ENCODE peak calls at places on chromosomes 11 and 22, in six cellular contexts. R, G, N, Z, W and I are unnamed samples.

GRCh38 chr22:17114958-17115235 is 6.3 kb downstream of the TMEM121B start:
- DNase-seq in R (no peak), G (no peak), N (no peak), Z (no peak), W (no peak), I (no peak)

GRCh38 chr22:39090426-39091064 is 6.5 kb upstream of the APOBEC3H start:
- DNase-seq in R (no peak), G (no peak), N (no peak), Z (no peak), W (no peak), I (no peak)

GRCh38 chr11:112520293-112520692 is 259.6 kb upstream of the PLET1 start:
- DNase-seq in R (no peak), G (no peak), N (no peak), Z (no peak), W (no peak), I (no peak)

GRCh38 chr22:38718414-38718813 is 12.7 kb downstream of the GTPBP1 start:
- DNase-seq in R (no peak), G (no peak), N (peak; percentile 78), Z (peak; percentile 88), W (no peak), I (peak; percentile 51)

GRCh38 chr22:26364066-26365015 is 64.7 kb upstream of the ASPHD2 start:
- DNase-seq in R (peak; percentile 53), G (peak; percentile 38), N (peak; percentile 78), Z (peak; percentile 75), W (peak; percentile 55), I (no peak)

GRCh38 chr22:36323855-36324331 is 63.9 kb downstream of the MYH9 start:
- DNase-seq in R (peak; percentile 67), G (no peak), N (peak; percentile 66), Z (no peak), W (no peak), I (peak; percentile 44)

GRCh38 chr11:108037636-108038035 is 28.9 kb downstream of the CUL5 start:
- DNase-seq in R (no peak), G (no peak), N (peak; percentile 56), Z (no peak), W (no peak), I (no peak)

GRCh38 chr11:60310407-60310998 is 16.6 kb upstream of the MS4A6E start:
- DNase-seq in R (peak; percentile 11), G (no peak), N (no peak), Z (no peak), W (no peak), I (no peak)

GRCh38 chr11:110367571-110367970 is 62.2 kb upstream of the FDX1 start:
- DNase-seq in R (no peak), G (no peak), N (peak; percentile 37), Z (peak; percentile 44), W (no peak), I (no peak)

GRCh38 chr11:115488945-115489344 is 15.3 kb downstream of the CADM1 start:
- DNase-seq in R (no peak), G (no peak), N (peak; percentile 39), Z (no peak), W (no peak), I (no peak)

GRCh38 chr11:101949846-101950245 is 33.5 kb upstream of the ANGPTL5 start:
- DNase-seq in R (no peak), G (no peak), N (no peak), Z (no peak), W (no peak), I (no peak)

GRCh38 chr11:37468344-37468743 is 870.3 kb upstream of the RAG2 start:
- DNase-seq in R (no peak), G (no peak), N (no peak), Z (no peak), W (no peak), I (no peak)

GRCh38 chr11:120235024-120235628 is 4.8 kb upstream of the POU2F3 start:
- DNase-seq in R (peak; percentile 48), G (peak; percentile 83), N (peak; percentile 50), Z (peak; percentile 56), W (peak; percentile 69), I (no peak)

GRCh38 chr11:119222308-119222707 is 16.2 kb downstream of the CBL start:
- DNase-seq in R (no peak), G (no peak), N (peak; percentile 86), Z (peak; percentile 64), W (no peak), I (no peak)

GRCh38 chr22:35116817-35117216 is 50.9 kb downstream of the ISX start:
- DNase-seq in R (no peak), G (no peak), N (no peak), Z (no peak), W (no peak), I (no peak)

GRCh38 chr11:7546324-7546791 is 32.6 kb downstream of the PPFIBP2 start:
- DNase-seq in R (no peak), G (no peak), N (no peak), Z (no peak), W (no peak), I (no peak)

GRCh38 chr11:110972640-110973039 is 260.4 kb upstream of the ARHGAP20 start:
- DNase-seq in R (no peak), G (no peak), N (peak; percentile 89), Z (no peak), W (no peak), I (no peak)

GRCh38 chr11:77322506-77322905 is 21.0 kb upstream of the GDPD4 start:
- DNase-seq in R (peak; percentile 5), G (no peak), N (peak; percentile 93), Z (no peak), W (no peak), I (no peak)

GRCh38 chr11:92311616-92312449 is 87.2 kb downstream of the FAT3 start:
- DNase-seq in R (no peak), G (no peak), N (peak; percentile 41), Z (no peak), W (no peak), I (no peak)

GRCh38 chr11:84564180-84564866 is 1062.8 kb downstream of the DLG2 start:
- DNase-seq in R (no peak), G (peak; percentile 27), N (peak; percentile 46), Z (peak; percentile 55), W (peak; percentile 21), I (no peak)

GRCh38 chr11:45233121-45233803 is 52.9 kb downstream of the SYT13 start:
- DNase-seq in R (peak; percentile 66), G (peak; percentile 85), N (peak; percentile 59), Z (peak; percentile 52), W (peak; percentile 56), I (peak; percentile 36)

GRCh38 chr11:78037056-78037455 is 14.0 kb upstream of the KCTD14 start:
- DNase-seq in R (no peak), G (no peak), N (no peak), Z (no peak), W (peak; percentile 82), I (no peak)

GRCh38 chr11:12329797-12330196 is 47.6 kb upstream of the PARVA start:
- DNase-seq in R (no peak), G (no peak), N (no peak), Z (no peak), W (no peak), I (no peak)

GRCh38 chr22:44597616-44598015 is 99.6 kb upstream of the RTL6 start:
- DNase-seq in R (no peak), G (no peak), N (no peak), Z (no peak), W (no peak), I (no peak)

GRCh38 chr22:23014250-23014649 is 56.1 kb upstream of the GNAZ start:
- DNase-seq in R (no peak), G (no peak), N (no peak), Z (no peak), W (no peak), I (no peak)

GRCh38 chr22:26476705-26477340 is 6.8 kb downstream of the HPS4 start:
- DNase-seq in R (no peak), G (no peak), N (no peak), Z (no peak), W (no peak), I (no peak)

GRCh38 chr22:19412934-19413333 is 18.6 kb downstream of the HIRA start:
- DNase-seq in R (no peak), G (no peak), N (no peak), Z (no peak), W (no peak), I (no peak)

GRCh38 chr11:9046376-9046775 is 42.6 kb upstream of the NRIP3 start:
- DNase-seq in R (no peak), G (no peak), N (no peak), Z (no peak), W (no peak), I (no peak)

GRCh38 chr11:96155627-96156378 is 187.2 kb downstream of the MAML2 start:
- DNase-seq in R (peak; percentile 91), G (peak; percentile 66), N (peak; percentile 94), Z (peak; percentile 92), W (peak; percentile 53), I (peak; percentile 27)

GRCh38 chr11:15969281-15969680 is 387.1 kb downstream of the SOX6 start:
- DNase-seq in R (peak; percentile 81), G (peak; percentile 57), N (peak; percentile 92), Z (peak; percentile 85), W (peak; percentile 49), I (no peak)
- H3K4me3 ChIP-seq in R (peak overlapping the region; percentile 10), G (peak overlapping the region; percentile 1), N (peak overlapping the region; percentile 17), Z (no peak overlapping the region), W (no peak overlapping the region), I (peak overlapping the region; percentile 33)

GRCh38 chr22:24507742-24508141 is 12.6 kb downstream of the UPB1 start:
- DNase-seq in R (no peak), G (no peak), N (no peak), Z (no peak), W (no peak), I (no peak)
- TF ChIP-seq CTCF in R (no peak), G (no peak), N (no peak), Z (no peak), W (no peak), I (no peak)

DNA sequence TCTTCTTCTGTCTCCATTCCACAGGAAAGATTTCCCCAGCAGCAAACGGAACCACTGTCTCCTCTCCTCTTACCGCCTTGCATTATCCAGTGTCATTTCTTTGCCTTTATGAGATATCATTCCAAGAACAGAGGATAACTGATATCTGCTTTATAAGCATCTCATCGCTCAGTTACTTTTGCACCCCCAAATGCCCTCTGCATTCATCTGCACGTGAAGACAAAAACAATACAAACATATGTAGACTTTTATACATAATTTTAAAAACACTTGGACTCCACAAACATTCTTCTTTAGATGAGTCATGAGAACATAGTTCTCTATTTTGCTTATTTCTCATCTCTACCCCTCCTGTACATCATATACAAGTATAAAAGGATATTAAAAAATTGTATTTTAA is 512 bp upstream of the OR51T1 start:
- DNase-seq in R (no peak), G (no peak), N (no peak), Z (no peak), W (no peak), I (no peak)
- H3K27ac ChIP-seq in R (no peak overlapping the region), G (no peak overlapping the region), N (no peak overlapping the region), Z (no peak overlapping the region), W (no peak overlapping the region), I (no peak overlapping the region)

DNA sequence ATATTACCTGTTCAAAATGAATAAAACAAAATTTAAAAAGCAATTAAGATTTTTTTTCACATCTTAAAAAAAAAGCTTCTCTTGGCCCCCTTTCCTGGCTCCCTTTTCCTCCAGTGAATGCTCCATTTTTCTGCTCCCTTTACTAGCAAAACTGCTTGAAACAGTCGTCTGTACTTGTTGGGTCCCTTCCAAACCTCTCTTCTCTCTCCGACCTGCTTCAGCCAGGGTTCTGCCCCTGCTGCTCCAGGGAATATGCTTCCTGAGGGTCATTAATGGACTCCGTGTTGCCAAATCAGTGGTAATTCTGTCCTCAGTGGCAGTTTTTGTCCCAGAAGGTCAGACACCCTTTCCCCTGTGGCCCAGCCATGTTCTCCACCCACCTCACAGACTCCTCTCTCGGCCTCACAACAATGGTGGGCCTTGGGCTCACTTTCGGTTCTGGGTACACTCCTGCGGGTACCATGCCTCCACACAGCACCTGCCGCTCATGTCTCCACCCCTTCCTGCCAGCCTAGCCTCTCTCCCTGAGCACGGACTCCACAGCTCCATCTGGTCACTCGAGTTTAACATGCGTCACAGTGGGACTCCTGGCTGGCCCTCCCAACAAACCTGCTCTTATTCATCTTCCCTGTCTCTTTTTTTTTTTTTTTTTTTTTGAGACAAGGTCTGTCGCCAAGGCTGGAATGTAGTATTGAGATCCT is 7.8 kb upstream of the POLR3H start:
- DNase-seq in R (no peak), G (no peak), N (no peak), Z (no peak), W (no peak), I (no peak)
- H3K4me3 ChIP-seq in R (no peak overlapping the region), G (no peak overlapping the region), N (no peak overlapping the region), Z (no peak overlapping the region), W (no peak overlapping the region), I (no peak overlapping the region)